ENCODE peak calls at places on chromosomes 3 and 15, in six cellular contexts. Q is lung, V is IMR-90, D is stomach, U is heart left ventricle, L is OCI-LY7. E is an unnamed sample. For H3K36me3, the result is how much of the 10 kb centered on the place peaks cover.

GRCh38 chr3:51686512-51687215 is 15.6 kb downstream of the TEX264 start:
- DNase-seq in Q (peak), V (peak), D (peak), U (peak), L (peak), E (peak)

GRCh38 chr3:75781079-75781745 is 4.1 kb downstream of the ZNF717 start:
- DNase-seq in Q (no peak), V (no peak), D (no peak), U (no peak), L (no peak), E (peak)

GRCh38 chr15:51132384-51133139 is 37.9 kb upstream of the TNFAIP8L3 start:
- DNase-seq in Q (no peak), V (peak), D (no peak), U (no peak), L (peak), E (no peak)

GRCh38 chr3:183178833-183179549 is 16.5 kb upstream of the LAMP3 start:
- DNase-seq in Q (peak), V (no peak), D (peak), U (peak), L (no peak), E (no peak)

GRCh38 chr3:53065841-53066480 is 20.1 kb upstream of the SFMBT1 start:
- DNase-seq in Q (no peak), V (no peak), D (no peak), U (no peak), L (no peak), E (no peak)

GRCh38 chr15:97692317-97693015 is 268.0 kb upstream of the ARRDC4 start:
- DNase-seq in Q (no peak), V (no peak), D (no peak), U (peak), L (no peak), E (no peak)

GRCh38 chr3:197003461-197004385 is 25.9 kb downstream of the MELTF start:
- DNase-seq in Q (no peak), V (no peak), D (peak), U (no peak), L (peak), E (peak)

GRCh38 chr15:77418341-77419049 is 1.4 kb downstream of the PEAK1 start:
- DNase-seq in Q (no peak), V (peak), D (no peak), U (no peak), L (no peak), E (no peak)

GRCh38 chr3:143975549-143976152 is 4.0 kb downstream of the DIPK2A start:
- DNase-seq in Q (no peak), V (peak), D (no peak), U (no peak), L (peak), E (peak)

GRCh38 chr3:121063628-121064027 is 155.6 kb downstream of the STXBP5L start:
- DNase-seq in Q (no peak), V (no peak), D (no peak), U (no peak), L (peak), E (no peak)

GRCh38 chr3:51390600-51391074 is 448 bp upstream of the RBM15B start:
- DNase-seq in Q (peak), V (no peak), D (no peak), U (no peak), L (no peak), E (no peak)

GRCh38 chr3:58585994-58586393 is 8.8 kb upstream of the FAM107A start:
- DNase-seq in Q (no peak), V (no peak), D (no peak), U (no peak), L (no peak), E (no peak)

GRCh38 chr3:48656061-48656840 is 6.4 kb downstream of the CELSR3 start:
- DNase-seq in Q (peak), V (peak), D (peak), U (peak), L (peak), E (peak)

GRCh38 chr15:52011711-52012144 is 7.3 kb upstream of the MAPK6 start:
- DNase-seq in Q (no peak), V (no peak), D (no peak), U (no peak), L (no peak), E (no peak)

GRCh38 chr3:99232696-99233095 is 331.2 kb upstream of the DCBLD2 start:
- DNase-seq in Q (no peak), V (peak), D (no peak), U (no peak), L (no peak), E (no peak)

GRCh38 chr3:20054549-20054987 is 14.3 kb downstream of the KAT2B start:
- DNase-seq in Q (peak), V (peak), D (peak), U (peak), L (peak), E (peak)

GRCh38 chr15:37134244-37134643 is 33.9 kb upstream of the MEIS2 start:
- DNase-seq in Q (no peak), V (no peak), D (no peak), U (no peak), L (no peak), E (no peak)

GRCh38 chr3:171055336-171056178 is 29.0 kb upstream of the SLC2A2 start:
- DNase-seq in Q (no peak), V (peak), D (no peak), U (no peak), L (no peak), E (no peak)

GRCh38 chr15:66654718-66655375 is 47.2 kb upstream of the SMAD6 start:
- DNase-seq in Q (no peak), V (no peak), D (peak), U (no peak), L (no peak), E (no peak)

GRCh38 chr3:32310918-32311839 is 72.7 kb downstream of the CMTM8 start:
- DNase-seq in Q (no peak), V (no peak), D (no peak), U (no peak), L (no peak), E (no peak)

GRCh38 chr3:146605106-146605505 is at the start of gene PLSCR5:
- DNase-seq in Q (no peak), V (no peak), D (no peak), U (no peak), L (no peak), E (no peak)

GRCh38 chr3:169104972-169105371 is 558.5 kb downstream of the MECOM start:
- DNase-seq in Q (no peak), V (peak), D (no peak), U (no peak), L (no peak), E (no peak)

GRCh38 chr3:50299929-50300680 is 900 bp upstream of the HYAL3 start:
- DNase-seq in Q (no peak), V (peak), D (no peak), U (no peak), L (peak), E (no peak)

GRCh38 chr3:25664066-25664809 is 469 bp downstream of the TOP2B start:
- DNase-seq in Q (peak), V (peak), D (peak), U (peak), L (peak), E (peak)

GRCh38 chr3:37041546-37042195 is 48.4 kb downstream of the MLH1 start:
- DNase-seq in Q (no peak), V (peak), D (no peak), U (no peak), L (no peak), E (no peak)
- H3K36me3 ChIP-seq in Q (under half), V (under half), D (under half), U (under half), L (half or more), E (under half)

DNA sequence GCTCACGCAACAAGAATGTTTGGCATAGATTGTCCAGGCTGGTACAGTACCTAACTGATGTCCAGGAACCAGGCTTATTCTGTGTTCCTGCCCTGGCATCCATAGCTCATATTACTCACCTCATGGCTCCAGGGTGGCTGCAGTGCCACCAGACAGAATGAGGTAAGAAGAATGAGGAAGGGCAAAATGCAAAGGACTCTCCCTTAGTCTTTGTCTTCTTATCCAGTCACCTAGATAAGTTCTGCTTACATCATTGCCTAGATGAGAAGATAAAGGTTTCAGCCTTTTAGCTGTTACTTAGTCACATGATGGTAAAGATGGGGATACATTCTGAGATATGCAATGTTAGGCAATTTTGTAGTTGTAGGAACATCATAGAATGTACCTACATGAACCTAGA is 45.8 kb downstream of the CHP1 start:
- DNase-seq in Q (no peak), V (no peak), D (no peak), U (no peak), L (no peak), E (no peak)
- H3K36me3 ChIP-seq in Q (under half), V (under half), D (under half), U (half or more), L (under half), E (under half)

GRCh38 chr3:45929042-45929679 is 14.1 kb upstream of the CXCR6 start:
- DNase-seq in Q (no peak), V (peak), D (peak), U (no peak), L (peak), E (peak)
- H3K36me3 ChIP-seq in Q (under half), V (under half), D (under half), U (half or more), L (half or more), E (under half)

GRCh38 chr3:159487304-159487703 is 501.3 kb upstream of the IL12A start:
- DNase-seq in Q (no peak), V (no peak), D (no peak), U (no peak), L (no peak), E (no peak)
- H3K36me3 ChIP-seq in Q (under half), V (under half), D (under half), U (under half), L (under half), E (under half)

DNA sequence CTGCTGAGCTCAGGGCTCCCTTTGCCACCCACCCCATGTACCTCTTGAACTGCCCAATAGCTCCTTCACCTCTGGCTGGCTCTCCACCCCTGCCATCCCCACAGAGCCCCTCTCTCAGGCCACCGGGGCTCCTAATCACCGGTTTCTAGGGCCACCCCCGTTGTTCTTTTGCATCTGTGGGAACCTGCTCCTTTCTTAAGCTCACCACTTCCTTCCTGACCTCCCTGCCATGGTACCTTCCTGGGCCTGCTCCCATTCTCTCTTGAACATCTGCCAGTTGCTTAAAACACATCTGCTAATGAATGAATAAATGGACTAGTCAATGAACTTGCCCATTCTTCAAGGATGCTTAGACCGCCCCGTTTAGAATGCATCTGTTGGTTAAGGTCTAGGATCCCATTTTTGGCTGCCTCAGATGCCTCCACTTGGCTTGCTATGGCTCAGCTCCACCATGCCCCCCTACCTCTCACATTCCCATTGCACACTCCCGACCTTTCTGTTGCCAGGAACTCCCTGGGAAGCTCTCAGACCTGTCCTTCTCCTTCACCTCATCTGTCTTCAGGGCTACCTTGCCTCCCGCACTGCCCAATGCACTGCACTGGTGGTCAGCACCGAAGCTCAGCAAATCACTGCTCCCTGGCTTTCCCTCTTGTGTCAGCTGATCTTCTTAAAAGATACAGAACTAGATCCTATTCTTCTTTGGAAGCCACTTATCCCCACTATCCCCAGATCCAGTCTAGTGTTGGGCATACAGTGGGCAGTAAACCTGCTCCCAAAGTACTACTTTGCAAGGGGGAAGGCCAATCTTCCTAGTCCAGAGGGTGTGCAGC is 9.1 kb downstream of the AMOTL2 start:
- DNase-seq in Q (no peak), V (no peak), D (no peak), U (peak), L (peak), E (no peak)
- H3K36me3 ChIP-seq in Q (half or more), V (half or more), D (half or more), U (half or more), L (under half), E (under half)

DNA sequence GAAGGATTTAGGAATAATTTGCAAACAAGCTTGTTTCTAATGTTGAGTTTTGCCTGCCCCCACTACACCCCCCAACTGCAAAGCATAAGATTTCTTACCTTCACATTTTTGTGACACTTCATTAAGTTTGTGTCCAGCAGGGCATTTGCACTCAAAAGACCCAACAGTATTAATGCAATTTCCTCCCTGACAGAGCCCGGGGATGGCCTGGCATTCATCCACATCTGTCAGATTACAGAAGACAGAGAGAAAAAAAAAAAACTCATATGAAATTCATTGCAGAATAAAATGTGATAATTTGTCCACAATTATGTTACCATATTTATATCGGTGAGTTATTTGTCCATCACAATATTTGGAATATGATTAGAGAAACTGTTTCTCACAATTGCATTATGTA is 111.5 kb downstream of the FBN1 start:
- DNase-seq in Q (no peak), V (no peak), D (no peak), U (no peak), L (no peak), E (no peak)
- H3K36me3 ChIP-seq in Q (under half), V (under half), D (under half), U (under half), L (under half), E (under half)

GRCh38 chr3:45741247-45741646 is 52.1 kb downstream of the SACM1L start:
- DNase-seq in Q (no peak), V (no peak), D (no peak), U (no peak), L (no peak), E (no peak)
- H3K36me3 ChIP-seq in Q (under half), V (under half), D (half or more), U (half or more), L (half or more), E (under half)

E was measured in MM.1S.